ENCODE peak calls at places on chromosomes 16 and 17, in five cellular contexts. L is stimulated activated naive CD8-positive, alpha-beta T cell treated with anti-CD3 and anti-CD28 coated beads, Interleukin-15, Interleukin-2, amounts not matched to agents 100 U/mL and 50 U/mL, for 24 hours; T is stimulated activated CD4-positive, alpha-beta T cell treated with anti-CD3 and anti-CD28 coated beads, TNF-alpha, amount 100 ng/mL, for 48 hours; K is DMS153; A is IMR-90. I is an unnamed sample.

GRCh38 chr16:88706965-88707871 is 915 bp downstream of the CTU2 start:
- DNase-seq in L (no peak), K (no peak), A (no peak), T (no peak), I (peak)

GRCh38 chr17:15744885-15745284 is 12.8 kb downstream of the TBC1D26 start:
- DNase-seq in T (no peak), L (no peak), A (no peak), K (peak), I (no peak)

GRCh38 chr16:86219655-86220445 is 290.5 kb upstream of the FOXF1 start:
- DNase-seq in A (peak), L (no peak), K (no peak), T (no peak), I (no peak)

GRCh38 chr16:57503366-57503765 is 17.1 kb upstream of the DOK4 start:
- DNase-seq in T (no peak), A (no peak), L (no peak), K (peak), I (no peak)

GRCh38 chr17:59361916-59362810 is 30.7 kb downstream of the YPEL2 start:
- DNase-seq in L (peak), K (no peak), T (no peak), A (peak), I (no peak)

GRCh38 chr16:57810197-57811024 is 8.1 kb upstream of the KIFC3 start:
- DNase-seq in K (peak), A (peak), T (peak), L (peak), I (peak)

GRCh38 chr17:20206591-20206990 is 197.4 kb downstream of the SPECC1 start:
- DNase-seq in T (no peak), K (no peak), L (no peak), A (peak), I (no peak)

GRCh38 chr17:51640108-51640622 is 379.8 kb downstream of the UTP18 start:
- DNase-seq in K (peak), L (peak), A (no peak), T (no peak), I (peak)

GRCh38 chr16:84593825-84594724 is 23.8 kb downstream of the COTL1 start:
- DNase-seq in A (no peak), T (no peak), L (peak), K (no peak), I (no peak)

I was measured in RKO.